ENCODE peak calls at places on chromosomes 3 and 15, in nine cellular contexts. O is heart left ventricle; E is type B pancreatic cell; K is body of pancreas; I is pancreas; C is neural progenitor cell; G is AG04450; M is activated CD8-positive, alpha-beta T cell treated with anti-CD3 and anti-CD28 coated beads for 36 hours; H is progenitor cell of endocrine pancreas. R is an unnamed sample.

GRCh38 chr3:66836363-66837152 is 161.5 kb upstream of the KBTBD8 start:
- DNase-seq in O (no peak), E (no peak), K (no peak), I (no peak), C (no peak), G (no peak), M (no peak), H (no peak), R (no peak)

GRCh38 chr3:99712291-99712954 is 74.0 kb downstream of the COL8A1 start:
- DNase-seq in O (no peak), E (no peak), K (no peak), I (no peak), C (no peak), G (no peak), M (no peak), H (no peak), R (no peak)

GRCh38 chr15:25450163-25450562 is 11.3 kb upstream of the UBE3A start:
- DNase-seq in O (no peak), E (no peak), K (no peak), I (no peak), C (no peak), G (no peak), M (no peak), H (no peak), R (no peak)

GRCh38 chr15:71687902-71688508 is 122.3 kb upstream of the NR2E3 start:
- DNase-seq in O (no peak), E (no peak), K (no peak), I (no peak), C (no peak), G (no peak), M (no peak), H (no peak), R (no peak)

GRCh38 chr3:73419179-73419803 is 205.4 kb downstream of the PDZRN3 start:
- DNase-seq in O (no peak), E (no peak), K (no peak), I (no peak), C (peak), G (peak), M (no peak), H (no peak), R (no peak)

GRCh38 chr3:32238027-32238815 is at the start of gene CMTM8:
- DNase-seq in O (peak), E (peak), K (peak), I (peak), C (peak), G (no peak), M (peak), H (peak), R (no peak)

GRCh38 chr3:184345678-184346144 is 8.3 kb downstream of the FAM131A start:
- DNase-seq in O (peak), E (no peak), K (peak), I (peak), C (peak), G (no peak), M (no peak), H (no peak), R (peak)

GRCh38 chr3:31462050-31462569 is 70.6 kb upstream of the STT3B start:
- DNase-seq in O (no peak), E (no peak), K (no peak), I (no peak), C (no peak), G (no peak), M (peak), H (no peak), R (no peak)

GRCh38 chr3:195911041-195911945 is 2.9 kb upstream of the TNK2 start:
- DNase-seq in O (no peak), E (no peak), K (no peak), I (no peak), C (no peak), G (no peak), M (no peak), H (no peak), R (no peak)

GRCh38 chr15:31606942-31607497 is 280.4 kb downstream of the KLF13 start:
- DNase-seq in O (no peak), E (no peak), K (no peak), I (no peak), C (no peak), G (no peak), M (no peak), H (no peak), R (no peak)

GRCh38 chr15:71458089-71458660 is 342.9 kb downstream of the THSD4 start:
- DNase-seq in O (no peak), E (no peak), K (no peak), I (no peak), C (no peak), G (no peak), M (no peak), H (no peak), R (no peak)

GRCh38 chr3:81695302-81695701 is 66.1 kb downstream of the GBE1 start:
- DNase-seq in O (no peak), E (no peak), K (no peak), I (no peak), C (no peak), G (no peak), M (no peak), H (no peak), R (no peak)

GRCh38 chr15:80168421-80168820 is 15.6 kb downstream of the FAH start:
- DNase-seq in O (no peak), E (no peak), K (no peak), I (no peak), C (no peak), G (no peak), M (no peak), H (no peak), R (no peak)

GRCh38 chr3:128804017-128804816 is 75.2 kb upstream of the ACAD9 start:
- DNase-seq in O (no peak), E (no peak), K (no peak), I (no peak), C (no peak), G (no peak), M (peak), H (no peak), R (no peak)

GRCh38 chr3:5568451-5568850 is 380.9 kb downstream of the EDEM1 start:
- DNase-seq in O (no peak), E (no peak), K (no peak), I (no peak), C (peak), G (no peak), M (no peak), H (no peak), R (peak)

GRCh38 chr3:48157215-48157840 is 30.9 kb downstream of the CDC25A start:
- DNase-seq in O (no peak), E (no peak), K (no peak), I (no peak), C (no peak), G (no peak), M (no peak), H (no peak), R (peak)

GRCh38 chr3:98565843-98566242 is 27.6 kb downstream of the CPOX start:
- DNase-seq in O (no peak), E (no peak), K (no peak), I (no peak), C (no peak), G (no peak), M (no peak), H (no peak), R (no peak)

GRCh38 chr15:45549831-45550230 is 27.3 kb upstream of the SLC30A4 start:
- DNase-seq in O (no peak), E (no peak), K (no peak), I (no peak), C (no peak), G (no peak), M (no peak), H (no peak), R (no peak)

GRCh38 chr15:68792901-68793766 is 27.6 kb downstream of the ANP32A start:
- DNase-seq in O (peak), E (no peak), K (peak), I (peak), C (no peak), G (no peak), M (no peak), H (no peak), R (no peak)

GRCh38 chr3:66400381-66401156 is 100.3 kb downstream of the LRIG1 start:
- DNase-seq in O (peak), E (no peak), K (peak), I (no peak), C (peak), G (no peak), M (no peak), H (no peak), R (no peak)

GRCh38 chr3:123085293-123085949 is 18.6 kb downstream of the PDIA5 start:
- DNase-seq in O (no peak), E (no peak), K (no peak), I (no peak), C (peak), G (no peak), M (no peak), H (no peak), R (no peak)

GRCh38 chr3:185807455-185808068 is 17.3 kb downstream of the IGF2BP2 start:
- DNase-seq in O (no peak), E (no peak), K (no peak), I (no peak), C (peak), G (no peak), M (no peak), H (no peak), R (peak)

GRCh38 chr3:14391033-14391432 is 11.4 kb upstream of the SLC6A6 start:
- DNase-seq in O (peak), E (no peak), K (no peak), I (no peak), C (no peak), G (peak), M (no peak), H (no peak), R (no peak)

GRCh38 chr15:94105760-94106159 is 125.6 kb upstream of the MCTP2 start:
- DNase-seq in O (no peak), E (no peak), K (no peak), I (no peak), C (no peak), G (no peak), M (no peak), H (no peak), R (no peak)

GRCh38 chr3:17583530-17583929 is 158.9 kb downstream of the TBC1D5 start:
- DNase-seq in O (no peak), E (no peak), K (no peak), I (no peak), C (no peak), G (no peak), M (no peak), H (no peak), R (no peak)

GRCh38 chr3:44280631-44281030 is 38.9 kb downstream of the TOPAZ1 start:
- DNase-seq in O (no peak), E (no peak), K (no peak), I (no peak), C (no peak), G (no peak), M (no peak), H (no peak), R (no peak)

GRCh38 chr3:190073264-190073663 is 47.4 kb downstream of the P3H2 start:
- DNase-seq in O (no peak), E (no peak), K (no peak), I (no peak), C (no peak), G (no peak), M (no peak), H (no peak), R (no peak)

GRCh38 chr15:92979011-92979701 is 79.0 kb downstream of the CHD2 start:
- DNase-seq in O (no peak), E (no peak), K (no peak), I (no peak), C (no peak), G (no peak), M (no peak), H (no peak), R (no peak)

GRCh38 chr3:34056951-34057390 is 258.5 kb downstream of the PDCD6IP start:
- DNase-seq in O (no peak), E (no peak), K (no peak), I (no peak), C (no peak), G (no peak), M (peak), H (no peak), R (no peak)

DNA sequence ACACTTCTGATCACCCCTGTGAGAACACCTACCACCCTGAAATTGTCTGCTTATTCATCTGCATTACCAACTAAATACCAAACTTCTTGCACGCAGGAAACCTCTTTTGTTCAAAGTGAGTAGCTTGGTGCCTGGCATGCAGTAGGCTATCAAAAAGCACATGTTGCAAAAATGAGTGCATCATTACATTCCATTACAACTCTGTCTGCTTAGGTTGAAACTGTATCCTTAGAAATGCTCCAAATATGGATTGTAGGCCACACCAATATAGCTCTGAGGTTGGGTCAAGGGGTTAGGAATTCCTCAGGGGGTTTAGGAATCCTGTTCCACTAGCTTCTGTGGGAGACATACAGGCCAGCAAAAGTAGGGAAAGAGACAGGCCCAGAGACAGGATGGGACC is 107.2 kb downstream of the THRB start:
- DNase-seq in O (no peak), E (no peak), K (no peak), I (no peak), C (no peak), G (no peak), M (no peak), H (no peak), R (no peak)
- TF ChIP-seq CTCF in O (no peak), E (no peak), K (no peak), I (no peak), C (no peak), G (no peak), M (no peak), H (no peak), R (no peak)

GRCh38 chr15:50128266-50128665 is 9.2 kb upstream of the ATP8B4 start:
- DNase-seq in O (peak), E (no peak), K (peak), I (no peak), C (no peak), G (no peak), M (no peak), H (no peak), R (no peak)
- TF ChIP-seq CTCF in O (no peak), E (no peak), K (no peak), I (no peak), C (peak), G (no peak), M (no peak), H (no peak), R (peak)

GRCh38 chr3:88003115-88003755 is 55.6 kb downstream of the CGGBP1 start:
- DNase-seq in O (no peak), E (no peak), K (no peak), I (no peak), C (peak), G (peak), M (no peak), H (no peak), R (peak)

GRCh38 chr3:88002448-88002847 is 56.4 kb downstream of the CGGBP1 start:
- DNase-seq in O (no peak), E (no peak), K (no peak), I (no peak), C (no peak), G (no peak), M (no peak), H (no peak), R (no peak)

GRCh38 chr3:88000853-88001252 is 58.0 kb downstream of the CGGBP1 start:
- DNase-seq in O (no peak), E (no peak), K (peak), I (no peak), C (peak), G (no peak), M (peak), H (no peak), R (no peak)

GRCh38 chr3:88009066-88009465 is 49.7 kb downstream of the CGGBP1 start:
- DNase-seq in O (no peak), E (no peak), K (no peak), I (no peak), C (no peak), G (no peak), M (no peak), H (no peak), R (no peak)

GRCh38 chr3:88005066-88005465 is 53.7 kb downstream of the CGGBP1 start:
- DNase-seq in O (no peak), E (no peak), K (no peak), I (no peak), C (peak), G (no peak), M (no peak), H (no peak), R (peak)
- TF ChIP-seq CTCF in O (no peak), E (peak), K (peak), I (no peak), C (peak), G (peak), M (peak), H (peak), R (peak)

DNA sequence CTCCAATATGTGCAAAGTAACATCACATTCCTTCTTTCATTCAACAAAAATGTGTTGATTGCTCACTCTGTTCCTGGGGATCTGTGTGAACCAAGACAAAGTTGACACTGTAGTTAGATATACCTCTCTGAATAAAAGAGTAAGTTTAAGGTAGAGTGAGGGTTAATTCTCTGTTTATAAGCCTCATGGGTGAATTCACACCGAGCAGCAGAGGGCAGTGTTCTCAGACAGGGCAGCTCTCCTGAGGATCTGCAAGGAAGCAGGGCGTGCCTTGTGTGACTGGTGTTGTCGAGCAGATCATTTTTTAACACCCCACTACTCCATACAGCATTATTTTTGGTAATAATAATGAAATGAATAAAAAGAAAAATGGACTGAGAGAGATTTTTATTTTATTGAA is 34.4 kb downstream of the PAQR9 start:
- DNase-seq in O (peak), E (no peak), K (peak), I (peak), C (peak), G (no peak), M (peak), H (no peak), R (peak)
- TF ChIP-seq CTCF in O (peak), E (peak), K (peak), I (peak), C (peak), G (peak), M (peak), H (peak), R (peak)

GRCh38 chr15:77654975-77655374 is 22.3 kb upstream of the LINGO1 start:
- DNase-seq in O (no peak), E (no peak), K (no peak), I (no peak), C (peak), G (no peak), M (peak), H (no peak), R (peak)

GRCh38 chr15:77657629-77658238 is 25.0 kb upstream of the LINGO1 start:
- DNase-seq in O (no peak), E (no peak), K (no peak), I (no peak), C (no peak), G (no peak), M (no peak), H (no peak), R (no peak)

GRCh38 chr15:77664428-77664827 is 31.7 kb upstream of the LINGO1 start:
- DNase-seq in O (no peak), E (no peak), K (no peak), I (no peak), C (no peak), G (no peak), M (no peak), H (no peak), R (no peak)

GRCh38 chr15:77656294-77656693 is 23.6 kb upstream of the LINGO1 start:
- DNase-seq in O (no peak), E (no peak), K (no peak), I (no peak), C (no peak), G (no peak), M (no peak), H (no peak), R (no peak)

GRCh38 chr15:77659350-77660321 is 26.9 kb upstream of the LINGO1 start:
- DNase-seq in O (peak), E (no peak), K (peak), I (peak), C (peak), G (no peak), M (peak), H (peak), R (peak)
- TF ChIP-seq CTCF in O (peak), E (peak), K (peak), I (peak), C (peak), G (peak), M (peak), H (peak), R (peak)

GRCh38 chr3:150179330-150179729 is 208.6 kb upstream of the PFN2 start:
- DNase-seq in O (no peak), E (no peak), K (no peak), I (no peak), C (no peak), G (no peak), M (no peak), H (no peak), R (no peak)

GRCh38 chr3:150183619-150184425 is 213.1 kb upstream of the PFN2 start:
- DNase-seq in O (peak), E (peak), K (peak), I (peak), C (peak), G (peak), M (peak), H (peak), R (peak)

GRCh38 chr3:150180349-150180748 is 209.7 kb upstream of the PFN2 start:
- DNase-seq in O (no peak), E (no peak), K (peak), I (no peak), C (no peak), G (peak), M (no peak), H (no peak), R (no peak)

DNA sequence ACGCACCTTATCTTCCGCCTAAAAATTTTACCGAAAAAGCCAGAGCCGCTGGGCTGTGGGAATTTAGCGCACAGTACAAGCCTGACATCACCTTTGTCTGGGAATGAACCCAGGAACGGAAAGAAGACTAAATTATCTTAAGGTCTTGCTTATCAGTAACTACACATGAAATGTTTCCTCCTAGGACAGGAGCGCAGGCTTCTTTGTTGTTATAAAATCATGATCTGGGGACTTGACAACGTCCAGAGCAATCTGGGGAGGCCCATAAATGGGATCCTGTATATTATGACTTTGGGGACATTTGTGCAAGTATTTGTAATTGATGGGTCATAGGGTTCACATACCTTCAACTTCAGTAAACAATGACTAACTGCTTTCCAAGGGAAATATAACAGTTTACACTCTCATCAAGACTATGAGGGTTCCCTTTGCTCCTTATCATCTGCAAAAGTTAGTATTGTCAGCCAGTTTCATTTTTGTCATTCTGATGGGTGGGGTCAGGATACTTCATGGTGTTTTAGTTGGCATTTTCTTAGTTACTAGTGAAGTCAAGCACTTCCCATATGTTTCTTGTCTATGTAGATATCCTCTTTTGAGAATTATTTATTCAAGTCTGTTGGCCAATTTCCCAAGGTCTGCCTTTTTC is 213.9 kb upstream of the PFN2 start:
- DNase-seq in O (no peak), E (no peak), K (no peak), I (no peak), C (no peak), G (no peak), M (no peak), H (no peak), R (no peak)
- TF ChIP-seq CTCF in O (no peak), E (peak), K (no peak), I (no peak), C (no peak), G (no peak), M (peak), H (no peak), R (no peak)

GRCh38 chr3:39414421-39414907 is 7.9 kb downstream of the RPSA start:
- DNase-seq in O (no peak), E (no peak), K (no peak), I (no peak), C (no peak), G (no peak), M (peak), H (no peak), R (no peak)

GRCh38 chr3:39423571-39423970 is 17.1 kb downstream of the RPSA start:
- DNase-seq in O (no peak), E (no peak), K (no peak), I (no peak), C (no peak), G (no peak), M (no peak), H (no peak), R (no peak)

GRCh38 chr3:39415983-39416382 is 9.5 kb downstream of the RPSA start:
- DNase-seq in O (no peak), E (no peak), K (no peak), I (no peak), C (no peak), G (no peak), M (peak), H (no peak), R (no peak)

GRCh38 chr3:39420537-39420936 is 14.0 kb downstream of the RPSA start:
- DNase-seq in O (no peak), E (no peak), K (no peak), I (no peak), C (no peak), G (no peak), M (no peak), H (no peak), R (no peak)

GRCh38 chr3:39419697-39420293 is 13.3 kb downstream of the RPSA start:
- DNase-seq in O (no peak), E (no peak), K (no peak), I (no peak), C (no peak), G (no peak), M (no peak), H (no peak), R (no peak)
- TF ChIP-seq CTCF in O (no peak), E (no peak), K (no peak), I (no peak), C (no peak), G (no peak), M (no peak), H (no peak), R (no peak)

R was measured in HCT116.